ENCODE peak calls at places on chromosomes 2 and 18, in ten cellular contexts. One of them, this sample, is unnamed. For H3K36me3, the result is how much of the 10 kb centered on the place peaks cover.

GRCh38 chr18:43664487-43665008 is 387.3 kb upstream of the SYT4 start:
- DNase-seq in left ventricle myocardium inferior: no peak
- DNase-seq in H1: no peak
- DNase-seq in tibial artery: no peak
- DNase-seq in WERI-Rb-1: no peak
- DNase-seq in cardiac muscle cell: no peak
- DNase-seq in CD8-positive, alpha-beta T cell: no peak
- DNase-seq in brain microvascular endothelial cell: no peak
- DNase-seq in mammary epithelial cell: no peak
- DNase-seq in transverse colon: no peak
- DNase-seq in this sample: no peak

GRCh38 chr2:135948642-135949355 is 36.6 kb downstream of the DARS1 start:
- DNase-seq in left ventricle myocardium inferior: no peak
- DNase-seq in H1: no peak
- DNase-seq in tibial artery: no peak
- DNase-seq in WERI-Rb-1: no peak
- DNase-seq in cardiac muscle cell: peak
- DNase-seq in CD8-positive, alpha-beta T cell: no peak
- DNase-seq in brain microvascular endothelial cell: peak
- DNase-seq in mammary epithelial cell: peak
- DNase-seq in transverse colon: no peak
- DNase-seq in this sample: peak

GRCh38 chr2:104849036-104849551 is 4.8 kb upstream of the POU3F3 start:
- DNase-seq in left ventricle myocardium inferior: no peak
- DNase-seq in H1: no peak
- DNase-seq in tibial artery: no peak
- DNase-seq in WERI-Rb-1: no peak
- DNase-seq in cardiac muscle cell: no peak
- DNase-seq in CD8-positive, alpha-beta T cell: no peak
- DNase-seq in brain microvascular endothelial cell: no peak
- DNase-seq in mammary epithelial cell: no peak
- DNase-seq in transverse colon: no peak
- DNase-seq in this sample: no peak

GRCh38 chr2:240585101-240585500 is 1.4 kb upstream of the CAPN10 start:
- DNase-seq in left ventricle myocardium inferior: peak
- DNase-seq in H1: no peak
- DNase-seq in tibial artery: no peak
- DNase-seq in WERI-Rb-1: no peak
- DNase-seq in cardiac muscle cell: no peak
- DNase-seq in CD8-positive, alpha-beta T cell: no peak
- DNase-seq in brain microvascular endothelial cell: no peak
- DNase-seq in mammary epithelial cell: peak
- DNase-seq in transverse colon: peak
- DNase-seq in this sample: no peak

GRCh38 chr2:168773719-168774521 is 28.5 kb upstream of the NOSTRIN start:
- DNase-seq in left ventricle myocardium inferior: peak
- DNase-seq in H1: peak
- DNase-seq in tibial artery: no peak
- DNase-seq in WERI-Rb-1: peak
- DNase-seq in cardiac muscle cell: peak
- DNase-seq in CD8-positive, alpha-beta T cell: no peak
- DNase-seq in brain microvascular endothelial cell: peak
- DNase-seq in mammary epithelial cell: peak
- DNase-seq in transverse colon: peak
- DNase-seq in this sample: peak

GRCh38 chr2:71725836-71726235 is 272.5 kb downstream of the DYSF start:
- DNase-seq in left ventricle myocardium inferior: no peak
- DNase-seq in H1: no peak
- DNase-seq in tibial artery: no peak
- DNase-seq in WERI-Rb-1: no peak
- DNase-seq in cardiac muscle cell: no peak
- DNase-seq in CD8-positive, alpha-beta T cell: no peak
- DNase-seq in brain microvascular endothelial cell: no peak
- DNase-seq in mammary epithelial cell: no peak
- DNase-seq in transverse colon: no peak
- DNase-seq in this sample: no peak

GRCh38 chr2:12824304-12824761 is 107.6 kb downstream of the TRIB2 start:
- DNase-seq in left ventricle myocardium inferior: peak
- DNase-seq in H1: no peak
- DNase-seq in tibial artery: no peak
- DNase-seq in WERI-Rb-1: no peak
- DNase-seq in cardiac muscle cell: peak
- DNase-seq in CD8-positive, alpha-beta T cell: no peak
- DNase-seq in brain microvascular endothelial cell: peak
- DNase-seq in mammary epithelial cell: no peak
- DNase-seq in transverse colon: no peak
- DNase-seq in this sample: no peak

GRCh38 chr2:127052771-127053691 is 53.9 kb downstream of the BIN1 start:
- DNase-seq in left ventricle myocardium inferior: peak
- DNase-seq in H1: no peak
- DNase-seq in tibial artery: no peak
- DNase-seq in WERI-Rb-1: no peak
- DNase-seq in cardiac muscle cell: no peak
- DNase-seq in CD8-positive, alpha-beta T cell: no peak
- DNase-seq in brain microvascular endothelial cell: no peak
- DNase-seq in mammary epithelial cell: no peak
- DNase-seq in transverse colon: no peak
- DNase-seq in this sample: no peak

GRCh38 chr2:236781933-236782788 is 212.5 kb downstream of the ACKR3 start:
- DNase-seq in left ventricle myocardium inferior: no peak
- DNase-seq in H1: no peak
- DNase-seq in tibial artery: no peak
- DNase-seq in WERI-Rb-1: no peak
- DNase-seq in cardiac muscle cell: no peak
- DNase-seq in CD8-positive, alpha-beta T cell: no peak
- DNase-seq in brain microvascular endothelial cell: no peak
- DNase-seq in mammary epithelial cell: no peak
- DNase-seq in transverse colon: no peak
- DNase-seq in this sample: no peak

DNA sequence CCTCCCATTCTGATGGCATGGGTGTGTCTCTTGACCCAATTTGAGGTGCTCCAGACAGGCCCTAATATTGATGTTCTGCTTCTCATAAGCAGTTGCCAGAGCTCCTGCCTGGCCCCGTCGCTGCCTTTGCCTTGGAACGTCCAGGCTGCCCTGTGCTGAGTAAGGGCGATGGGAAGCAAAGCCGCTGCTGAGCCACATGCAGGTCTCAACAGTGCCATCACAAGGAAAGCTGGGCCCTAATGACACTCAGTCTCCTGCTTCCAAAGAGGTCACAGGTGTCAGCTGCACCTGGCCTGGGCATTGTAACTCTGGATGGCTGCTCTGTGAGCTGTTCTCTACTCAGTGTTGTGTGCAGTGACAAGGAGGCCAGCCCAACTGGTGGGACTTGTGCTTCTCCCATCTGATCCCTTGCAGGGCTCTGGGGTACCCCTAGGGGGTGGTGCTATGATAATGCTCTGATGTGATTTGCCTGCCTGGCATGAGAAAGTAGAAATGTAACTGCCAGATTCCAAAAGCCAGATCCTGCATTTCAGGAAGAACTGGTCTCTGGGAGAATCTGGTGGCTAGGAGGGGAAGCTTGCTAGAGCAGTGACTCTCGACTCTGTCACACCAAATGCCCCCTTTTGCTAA is 8.7 kb downstream of the TTC39C start:
- DNase-seq in left ventricle myocardium inferior: no peak
- DNase-seq in H1: peak
- DNase-seq in tibial artery: no peak
- DNase-seq in WERI-Rb-1: peak
- DNase-seq in cardiac muscle cell: no peak
- DNase-seq in CD8-positive, alpha-beta T cell: no peak
- DNase-seq in brain microvascular endothelial cell: no peak
- DNase-seq in mammary epithelial cell: no peak
- DNase-seq in transverse colon: no peak
- DNase-seq in this sample: peak
- TF ChIP-seq CTCF in left ventricle myocardium inferior: no peak
- TF ChIP-seq CTCF in H1: peak
- TF ChIP-seq CTCF in tibial artery: no peak
- TF ChIP-seq CTCF in WERI-Rb-1: peak
- TF ChIP-seq CTCF in cardiac muscle cell: no peak
- TF ChIP-seq CTCF in CD8-positive, alpha-beta T cell: no peak
- TF ChIP-seq CTCF in brain microvascular endothelial cell: peak
- TF ChIP-seq CTCF in mammary epithelial cell: no peak
- TF ChIP-seq CTCF in transverse colon: no peak
- TF ChIP-seq CTCF in this sample: peak

GRCh38 chr2:21032338-21033236 is 11.3 kb downstream of the APOB start:
- DNase-seq in left ventricle myocardium inferior: no peak
- DNase-seq in H1: no peak
- DNase-seq in tibial artery: no peak
- DNase-seq in WERI-Rb-1: no peak
- DNase-seq in cardiac muscle cell: no peak
- DNase-seq in CD8-positive, alpha-beta T cell: no peak
- DNase-seq in brain microvascular endothelial cell: no peak
- DNase-seq in mammary epithelial cell: no peak
- DNase-seq in transverse colon: no peak
- DNase-seq in this sample: no peak
- H3K4me3 ChIP-seq in left ventricle myocardium inferior: no peak
- H3K4me3 ChIP-seq in H1: no peak
- H3K4me3 ChIP-seq in tibial artery: no peak
- H3K4me3 ChIP-seq in WERI-Rb-1: no peak
- H3K4me3 ChIP-seq in cardiac muscle cell: no peak
- H3K4me3 ChIP-seq in CD8-positive, alpha-beta T cell: no peak
- H3K4me3 ChIP-seq in brain microvascular endothelial cell: no peak
- H3K4me3 ChIP-seq in mammary epithelial cell: no peak
- H3K4me3 ChIP-seq in transverse colon: no peak
- H3K4me3 ChIP-seq in this sample: no peak

GRCh38 chr2:162211747-162212146 is 31.5 kb downstream of the FAP start:
- DNase-seq in left ventricle myocardium inferior: no peak
- DNase-seq in H1: no peak
- DNase-seq in tibial artery: no peak
- DNase-seq in WERI-Rb-1: no peak
- DNase-seq in cardiac muscle cell: no peak
- DNase-seq in CD8-positive, alpha-beta T cell: no peak
- DNase-seq in brain microvascular endothelial cell: no peak
- DNase-seq in mammary epithelial cell: no peak
- DNase-seq in transverse colon: no peak
- DNase-seq in this sample: no peak
- H3K36me3 ChIP-seq in left ventricle myocardium inferior: under half
- H3K36me3 ChIP-seq in H1: under half
- H3K36me3 ChIP-seq in tibial artery: under half
- H3K36me3 ChIP-seq in WERI-Rb-1: under half
- H3K36me3 ChIP-seq in cardiac muscle cell: under half
- H3K36me3 ChIP-seq in CD8-positive, alpha-beta T cell: under half
- H3K36me3 ChIP-seq in brain microvascular endothelial cell: half or more
- H3K36me3 ChIP-seq in mammary epithelial cell: under half
- H3K36me3 ChIP-seq in transverse colon: under half
- H3K36me3 ChIP-seq in this sample: under half

DNA sequence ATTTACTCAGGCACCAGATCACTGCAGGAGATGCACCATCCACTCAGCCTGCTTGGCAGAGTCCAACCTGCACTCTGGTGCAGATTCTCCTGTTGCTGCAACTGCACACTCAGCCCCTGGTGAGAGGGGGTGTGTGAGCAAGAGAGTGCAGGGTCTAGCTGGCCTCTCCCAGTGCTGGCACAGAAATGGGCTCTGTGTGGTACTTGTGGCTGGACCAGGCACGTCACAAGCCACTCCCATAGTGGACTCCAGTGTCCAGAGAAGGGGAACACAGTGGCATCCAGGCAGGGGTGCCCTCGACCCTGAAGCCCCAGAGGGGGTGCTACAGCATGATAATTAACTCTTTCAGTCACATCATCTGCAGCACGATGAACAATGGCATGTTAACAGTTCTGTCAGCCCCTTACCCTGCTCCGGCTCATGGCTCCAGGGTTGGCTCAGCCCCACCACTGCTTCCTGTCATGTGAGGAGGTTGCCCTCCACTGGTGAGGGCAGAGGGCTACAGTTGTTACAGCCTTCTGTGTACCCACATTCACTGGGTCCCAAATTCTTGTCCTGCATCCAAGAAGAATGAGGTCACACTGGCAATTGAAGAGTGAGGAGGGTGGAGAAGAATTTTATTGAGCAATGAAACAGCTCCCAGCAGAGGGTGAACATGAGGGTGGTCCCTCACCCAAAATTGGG is 135.7 kb downstream of the EVA1A start:
- DNase-seq in left ventricle myocardium inferior: no peak
- DNase-seq in H1: peak
- DNase-seq in tibial artery: no peak
- DNase-seq in WERI-Rb-1: peak
- DNase-seq in cardiac muscle cell: peak
- DNase-seq in CD8-positive, alpha-beta T cell: no peak
- DNase-seq in brain microvascular endothelial cell: no peak
- DNase-seq in mammary epithelial cell: peak
- DNase-seq in transverse colon: no peak
- DNase-seq in this sample: peak
- TF ChIP-seq CTCF in left ventricle myocardium inferior: no peak
- TF ChIP-seq CTCF in H1: peak
- TF ChIP-seq CTCF in tibial artery: no peak
- TF ChIP-seq CTCF in WERI-Rb-1: peak
- TF ChIP-seq CTCF in cardiac muscle cell: no peak
- TF ChIP-seq CTCF in CD8-positive, alpha-beta T cell: no peak
- TF ChIP-seq CTCF in brain microvascular endothelial cell: no peak
- TF ChIP-seq CTCF in mammary epithelial cell: peak
- TF ChIP-seq CTCF in transverse colon: no peak
- TF ChIP-seq CTCF in this sample: no peak

DNA sequence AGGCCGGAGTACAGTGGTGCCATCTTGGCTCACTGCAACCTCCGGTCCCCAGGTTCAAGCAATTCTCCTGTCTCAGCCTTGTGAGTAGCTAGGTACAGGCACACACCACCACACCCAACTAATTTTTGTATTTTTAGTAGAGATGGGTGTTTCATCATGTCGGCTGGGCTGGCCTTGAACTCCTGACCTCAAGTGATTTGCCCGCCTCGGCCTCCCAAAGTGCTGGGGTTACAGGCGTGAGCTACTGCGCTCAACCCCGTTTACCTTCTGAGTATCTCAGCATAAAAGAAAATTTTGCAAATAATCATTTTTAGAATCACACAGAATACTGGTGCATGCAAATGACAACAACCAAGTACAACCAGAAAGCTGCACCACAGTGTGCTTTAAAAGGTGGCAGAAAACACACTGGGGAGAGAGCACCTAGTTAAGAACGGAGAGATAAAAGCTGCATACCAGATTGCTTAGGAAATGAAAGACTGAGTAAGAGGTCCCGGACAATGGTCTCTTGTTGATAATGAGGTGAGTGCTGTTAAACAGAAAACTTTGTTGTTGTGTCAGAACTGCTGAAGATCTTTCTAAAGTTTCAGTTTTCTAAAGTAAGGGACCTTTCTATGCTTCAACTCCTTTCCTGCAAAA is 189.6 kb downstream of the ACTR3 start:
- DNase-seq in left ventricle myocardium inferior: no peak
- DNase-seq in H1: no peak
- DNase-seq in tibial artery: no peak
- DNase-seq in WERI-Rb-1: no peak
- DNase-seq in cardiac muscle cell: no peak
- DNase-seq in CD8-positive, alpha-beta T cell: no peak
- DNase-seq in brain microvascular endothelial cell: no peak
- DNase-seq in mammary epithelial cell: no peak
- DNase-seq in transverse colon: no peak
- DNase-seq in this sample: no peak
- H3K4me3 ChIP-seq in left ventricle myocardium inferior: no peak
- H3K4me3 ChIP-seq in H1: no peak
- H3K4me3 ChIP-seq in tibial artery: no peak
- H3K4me3 ChIP-seq in WERI-Rb-1: no peak
- H3K4me3 ChIP-seq in cardiac muscle cell: no peak
- H3K4me3 ChIP-seq in CD8-positive, alpha-beta T cell: no peak
- H3K4me3 ChIP-seq in brain microvascular endothelial cell: no peak
- H3K4me3 ChIP-seq in mammary epithelial cell: no peak
- H3K4me3 ChIP-seq in transverse colon: no peak
- H3K4me3 ChIP-seq in this sample: no peak

GRCh38 chr2:58207189-58207588 is 33.9 kb downstream of the FANCL start:
- DNase-seq in left ventricle myocardium inferior: no peak
- DNase-seq in H1: no peak
- DNase-seq in tibial artery: no peak
- DNase-seq in WERI-Rb-1: no peak
- DNase-seq in cardiac muscle cell: no peak
- DNase-seq in CD8-positive, alpha-beta T cell: no peak
- DNase-seq in brain microvascular endothelial cell: no peak
- DNase-seq in mammary epithelial cell: no peak
- DNase-seq in transverse colon: no peak
- DNase-seq in this sample: no peak
- H3K36me3 ChIP-seq in left ventricle myocardium inferior: under half
- H3K36me3 ChIP-seq in H1: under half
- H3K36me3 ChIP-seq in tibial artery: under half
- H3K36me3 ChIP-seq in WERI-Rb-1: under half
- H3K36me3 ChIP-seq in cardiac muscle cell: under half
- H3K36me3 ChIP-seq in CD8-positive, alpha-beta T cell: under half
- H3K36me3 ChIP-seq in brain microvascular endothelial cell: under half
- H3K36me3 ChIP-seq in mammary epithelial cell: under half
- H3K36me3 ChIP-seq in transverse colon: under half
- H3K36me3 ChIP-seq in this sample: under half